ENCODE peak calls at places on chromosome 5, in seven cellular contexts. One of them, this sample, is unnamed.

GRCh38 chr5:59856324-59856723 is 37.2 kb downstream of the PDE4D start:
- DNase-seq in HCT116: no peak
- DNase-seq in SK-N-SH: no peak
- DNase-seq in K562: no peak
- DNase-seq in HepG2: no peak
- DNase-seq in H1: no peak
- DNase-seq in GM12878: no peak
- DNase-seq in this sample: no peak

GRCh38 chr5:91306497-91306896 is 76.6 kb downstream of the ARRDC3 start:
- DNase-seq in HCT116: no peak
- DNase-seq in SK-N-SH: no peak
- DNase-seq in K562: no peak
- DNase-seq in HepG2: no peak
- DNase-seq in H1: no peak
- DNase-seq in GM12878: no peak
- DNase-seq in this sample: no peak

GRCh38 chr5:166347051-166347450 is 1944.4 kb upstream of the WWC1 start:
- DNase-seq in HCT116: no peak
- DNase-seq in SK-N-SH: no peak
- DNase-seq in K562: no peak
- DNase-seq in HepG2: no peak
- DNase-seq in H1: no peak
- DNase-seq in GM12878: no peak
- DNase-seq in this sample: no peak

GRCh38 chr5:83644301-83644700 is 76.4 kb downstream of the HAPLN1 start:
- DNase-seq in HCT116: no peak
- DNase-seq in SK-N-SH: no peak
- DNase-seq in K562: no peak
- DNase-seq in HepG2: no peak
- DNase-seq in H1: no peak
- DNase-seq in GM12878: no peak
- DNase-seq in this sample: no peak

GRCh38 chr5:79621056-79621455 is 8.8 kb downstream of the TENT2 start:
- DNase-seq in HCT116: no peak
- DNase-seq in SK-N-SH: no peak
- DNase-seq in K562: no peak
- DNase-seq in HepG2: no peak
- DNase-seq in H1: no peak
- DNase-seq in GM12878: no peak
- DNase-seq in this sample: no peak

GRCh38 chr5:158560170-158560569 is 539.5 kb downstream of the EBF1 start:
- DNase-seq in HCT116: no peak
- DNase-seq in SK-N-SH: no peak
- DNase-seq in K562: no peak
- DNase-seq in HepG2: peak; percentile 9
- DNase-seq in H1: no peak
- DNase-seq in GM12878: peak; percentile 80
- DNase-seq in this sample: peak; percentile 11

GRCh38 chr5:38830521-38831051 is 15.2 kb upstream of the OSMR start:
- DNase-seq in HCT116: no peak
- DNase-seq in SK-N-SH: no peak
- DNase-seq in K562: no peak
- DNase-seq in HepG2: peak; percentile 96
- DNase-seq in H1: no peak
- DNase-seq in GM12878: no peak
- DNase-seq in this sample: peak; percentile 72

GRCh38 chr5:167294861-167295685 is 996.4 kb upstream of the WWC1 start:
- DNase-seq in HCT116: peak; percentile 3
- DNase-seq in SK-N-SH: peak; percentile 58
- DNase-seq in K562: no peak
- DNase-seq in HepG2: no peak
- DNase-seq in H1: no peak
- DNase-seq in GM12878: no peak
- DNase-seq in this sample: no peak

GRCh38 chr5:45491368-45491767 is 204.8 kb downstream of the HCN1 start:
- DNase-seq in HCT116: no peak
- DNase-seq in SK-N-SH: no peak
- DNase-seq in K562: no peak
- DNase-seq in HepG2: no peak
- DNase-seq in H1: no peak
- DNase-seq in GM12878: no peak
- DNase-seq in this sample: no peak

GRCh38 chr5:97231025-97231636 is 48.1 kb upstream of the RIOK2 start:
- DNase-seq in HCT116: peak; percentile 54
- DNase-seq in SK-N-SH: peak; percentile 44
- DNase-seq in K562: peak; percentile 22
- DNase-seq in HepG2: peak; percentile 70
- DNase-seq in H1: no peak
- DNase-seq in GM12878: peak; percentile 20
- DNase-seq in this sample: peak; percentile 84

GRCh38 chr5:756865-757345 is 27.6 kb downstream of the ZDHHC11B start:
- DNase-seq in HCT116: no peak
- DNase-seq in SK-N-SH: peak; percentile 55
- DNase-seq in K562: no peak
- DNase-seq in HepG2: peak; percentile 75
- DNase-seq in H1: no peak
- DNase-seq in GM12878: no peak
- DNase-seq in this sample: no peak

GRCh38 chr5:175015028-175015427 is 290.6 kb downstream of the MSX2 start:
- DNase-seq in HCT116: no peak
- DNase-seq in SK-N-SH: no peak
- DNase-seq in K562: no peak
- DNase-seq in HepG2: peak; percentile 66
- DNase-seq in H1: no peak
- DNase-seq in GM12878: no peak
- DNase-seq in this sample: peak; percentile 18
- TF ChIP-seq JUND in HCT116: no peak
- TF ChIP-seq JUND in SK-N-SH: no peak
- TF ChIP-seq JUND in K562: no peak
- TF ChIP-seq JUND in HepG2: no peak
- TF ChIP-seq JUND in H1: no peak
- TF ChIP-seq JUND in GM12878: no peak
- TF ChIP-seq JUND in this sample: no peak

GRCh38 chr5:78594946-78595921 is 53.3 kb downstream of the LHFPL2 start:
- DNase-seq in HCT116: peak; percentile 87
- DNase-seq in SK-N-SH: no peak
- DNase-seq in K562: peak; percentile 31
- DNase-seq in HepG2: peak; percentile 88
- DNase-seq in H1: no peak
- DNase-seq in GM12878: no peak
- DNase-seq in this sample: peak; percentile 44
- TF ChIP-seq JUND in HCT116: peak; percentile 83
- TF ChIP-seq JUND in SK-N-SH: peak; percentile 94
- TF ChIP-seq JUND in K562: peak; percentile 84
- TF ChIP-seq JUND in HepG2: no peak
- TF ChIP-seq JUND in H1: no peak
- TF ChIP-seq JUND in GM12878: no peak
- TF ChIP-seq JUND in this sample: no peak

GRCh38 chr5:142878638-142879037 is 108.5 kb downstream of the ARHGAP26 start:
- DNase-seq in HCT116: no peak
- DNase-seq in SK-N-SH: no peak
- DNase-seq in K562: no peak
- DNase-seq in HepG2: no peak
- DNase-seq in H1: no peak
- DNase-seq in GM12878: no peak
- DNase-seq in this sample: peak; percentile 49

GRCh38 chr5:142881727-142882126 is 111.5 kb downstream of the ARHGAP26 start:
- DNase-seq in HCT116: no peak
- DNase-seq in SK-N-SH: no peak
- DNase-seq in K562: no peak
- DNase-seq in HepG2: no peak
- DNase-seq in H1: no peak
- DNase-seq in GM12878: no peak
- DNase-seq in this sample: no peak

GRCh38 chr5:142883025-142883424 is 112.8 kb downstream of the ARHGAP26 start:
- DNase-seq in HCT116: no peak
- DNase-seq in SK-N-SH: no peak
- DNase-seq in K562: no peak
- DNase-seq in HepG2: no peak
- DNase-seq in H1: no peak
- DNase-seq in GM12878: no peak
- DNase-seq in this sample: no peak

GRCh38 chr5:142883438-142883837 is 113.3 kb downstream of the ARHGAP26 start:
- DNase-seq in HCT116: no peak
- DNase-seq in SK-N-SH: no peak
- DNase-seq in K562: no peak
- DNase-seq in HepG2: no peak
- DNase-seq in H1: no peak
- DNase-seq in GM12878: no peak
- DNase-seq in this sample: no peak

DNA sequence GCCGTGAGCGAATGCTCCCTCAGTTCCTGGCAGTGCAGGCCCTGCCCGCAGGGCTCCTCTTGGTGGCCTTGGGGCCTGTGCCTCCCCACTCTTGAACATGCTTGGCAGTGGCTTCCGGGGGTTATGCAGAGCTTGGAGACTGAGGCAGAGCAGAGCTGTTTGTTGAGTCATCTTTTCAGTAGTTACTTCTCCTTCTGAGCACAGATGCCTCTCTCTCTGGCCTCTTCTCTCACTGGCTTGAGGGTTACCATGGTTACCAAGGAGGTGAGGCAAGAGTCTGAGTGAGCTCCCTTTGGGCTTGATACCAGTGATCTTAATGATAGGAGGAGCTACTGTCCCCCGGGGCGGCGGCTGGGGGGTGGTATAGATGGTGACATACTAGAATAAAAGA is 110.9 kb downstream of the ARHGAP26 start:
- DNase-seq in HCT116: no peak
- DNase-seq in SK-N-SH: no peak
- DNase-seq in K562: no peak
- DNase-seq in HepG2: no peak
- DNase-seq in H1: no peak
- DNase-seq in GM12878: no peak
- DNase-seq in this sample: no peak
- TF ChIP-seq JUND in HCT116: no peak
- TF ChIP-seq JUND in SK-N-SH: no peak
- TF ChIP-seq JUND in K562: no peak
- TF ChIP-seq JUND in HepG2: no peak
- TF ChIP-seq JUND in H1: no peak
- TF ChIP-seq JUND in GM12878: no peak
- TF ChIP-seq JUND in this sample: no peak

GRCh38 chr5:39992617-39993203 is 567.9 kb upstream of the DAB2 start:
- DNase-seq in HCT116: no peak
- DNase-seq in SK-N-SH: no peak
- DNase-seq in K562: no peak
- DNase-seq in HepG2: no peak
- DNase-seq in H1: no peak
- DNase-seq in GM12878: no peak
- DNase-seq in this sample: no peak

GRCh38 chr5:40001796-40002195 is 577.0 kb upstream of the DAB2 start:
- DNase-seq in HCT116: no peak
- DNase-seq in SK-N-SH: no peak
- DNase-seq in K562: no peak
- DNase-seq in HepG2: no peak
- DNase-seq in H1: no peak
- DNase-seq in GM12878: no peak
- DNase-seq in this sample: no peak

GRCh38 chr5:39995990-39996389 is 571.2 kb upstream of the DAB2 start:
- DNase-seq in HCT116: no peak
- DNase-seq in SK-N-SH: no peak
- DNase-seq in K562: no peak
- DNase-seq in HepG2: no peak
- DNase-seq in H1: no peak
- DNase-seq in GM12878: no peak
- DNase-seq in this sample: no peak

GRCh38 chr5:39998518-39998917 is 573.7 kb upstream of the DAB2 start:
- DNase-seq in HCT116: no peak
- DNase-seq in SK-N-SH: no peak
- DNase-seq in K562: no peak
- DNase-seq in HepG2: no peak
- DNase-seq in H1: no peak
- DNase-seq in GM12878: no peak
- DNase-seq in this sample: no peak
- TF ChIP-seq JUND in HCT116: no peak
- TF ChIP-seq JUND in SK-N-SH: no peak
- TF ChIP-seq JUND in K562: no peak
- TF ChIP-seq JUND in HepG2: no peak
- TF ChIP-seq JUND in H1: no peak
- TF ChIP-seq JUND in GM12878: no peak
- TF ChIP-seq JUND in this sample: no peak

GRCh38 chr5:180135128-180135955 is 63.8 kb upstream of the RNF130 start:
- DNase-seq in HCT116: peak; percentile 48
- DNase-seq in SK-N-SH: no peak
- DNase-seq in K562: no peak
- DNase-seq in HepG2: no peak
- DNase-seq in H1: peak; percentile 33
- DNase-seq in GM12878: no peak
- DNase-seq in this sample: peak; percentile 56
- TF ChIP-seq JUND in HCT116: no peak
- TF ChIP-seq JUND in SK-N-SH: no peak
- TF ChIP-seq JUND in K562: no peak
- TF ChIP-seq JUND in HepG2: no peak
- TF ChIP-seq JUND in H1: no peak
- TF ChIP-seq JUND in GM12878: no peak
- TF ChIP-seq JUND in this sample: no peak

GRCh38 chr5:40066616-40067015 is 613.1 kb upstream of the PTGER4 start:
- DNase-seq in HCT116: no peak
- DNase-seq in SK-N-SH: no peak
- DNase-seq in K562: no peak
- DNase-seq in HepG2: no peak
- DNase-seq in H1: no peak
- DNase-seq in GM12878: no peak
- DNase-seq in this sample: no peak
- TF ChIP-seq JUND in HCT116: no peak
- TF ChIP-seq JUND in SK-N-SH: no peak
- TF ChIP-seq JUND in K562: no peak
- TF ChIP-seq JUND in HepG2: no peak
- TF ChIP-seq JUND in H1: no peak
- TF ChIP-seq JUND in GM12878: no peak
- TF ChIP-seq JUND in this sample: no peak

GRCh38 chr5:111606194-111606593 is 93.9 kb upstream of the STARD4 start:
- DNase-seq in HCT116: no peak
- DNase-seq in SK-N-SH: no peak
- DNase-seq in K562: no peak
- DNase-seq in HepG2: no peak
- DNase-seq in H1: no peak
- DNase-seq in GM12878: no peak
- DNase-seq in this sample: no peak
- TF ChIP-seq JUND in HCT116: no peak
- TF ChIP-seq JUND in SK-N-SH: no peak
- TF ChIP-seq JUND in K562: no peak
- TF ChIP-seq JUND in HepG2: no peak
- TF ChIP-seq JUND in H1: no peak
- TF ChIP-seq JUND in GM12878: no peak
- TF ChIP-seq JUND in this sample: no peak

This sample was measured in T47D.